ENCODE peak calls at places on chromosomes 4 and X, in four cellular contexts. O, E, K and U are unnamed samples.

GRCh38 chr4:24470681-24471622 is 113.4 kb downstream of the DHX15 start:
- DNase-seq in O (peak), E (peak), K (peak), U (peak)

GRCh38 chrX:71315917-71316316 is 14.4 kb downstream of the ITGB1BP2 start:
- DNase-seq in O (no peak), E (no peak), K (no peak), U (no peak)

GRCh38 chrX:66200855-66201795 is 37.1 kb downstream of the HEPH start:
- DNase-seq in O (no peak), E (no peak), K (no peak), U (peak)

GRCh38 chr4:76546282-76547166 is 111.5 kb downstream of the SHROOM3 start:
- DNase-seq in O (no peak), E (no peak), K (no peak), U (peak)

GRCh38 chr4:169644802-169645201 is 24.4 kb downstream of the CLCN3 start:
- DNase-seq in O (no peak), E (no peak), K (no peak), U (no peak)

GRCh38 chr4:40829586-40829985 is 79.8 kb downstream of the NSUN7 start:
- DNase-seq in O (no peak), E (no peak), K (no peak), U (no peak)

GRCh38 chr4:185566972-185567749 is 31.9 kb upstream of the PDLIM3 start:
- DNase-seq in O (no peak), E (no peak), K (no peak), U (peak)

GRCh38 chr4:1293531-1293941 is 3.8 kb downstream of the MAEA start:
- DNase-seq in O (no peak), E (no peak), K (no peak), U (no peak)

GRCh38 chr4:150080875-150081274 is 2.6 kb downstream of the DCLK2 start:
- DNase-seq in O (no peak), E (no peak), K (no peak), U (peak)

DNA sequence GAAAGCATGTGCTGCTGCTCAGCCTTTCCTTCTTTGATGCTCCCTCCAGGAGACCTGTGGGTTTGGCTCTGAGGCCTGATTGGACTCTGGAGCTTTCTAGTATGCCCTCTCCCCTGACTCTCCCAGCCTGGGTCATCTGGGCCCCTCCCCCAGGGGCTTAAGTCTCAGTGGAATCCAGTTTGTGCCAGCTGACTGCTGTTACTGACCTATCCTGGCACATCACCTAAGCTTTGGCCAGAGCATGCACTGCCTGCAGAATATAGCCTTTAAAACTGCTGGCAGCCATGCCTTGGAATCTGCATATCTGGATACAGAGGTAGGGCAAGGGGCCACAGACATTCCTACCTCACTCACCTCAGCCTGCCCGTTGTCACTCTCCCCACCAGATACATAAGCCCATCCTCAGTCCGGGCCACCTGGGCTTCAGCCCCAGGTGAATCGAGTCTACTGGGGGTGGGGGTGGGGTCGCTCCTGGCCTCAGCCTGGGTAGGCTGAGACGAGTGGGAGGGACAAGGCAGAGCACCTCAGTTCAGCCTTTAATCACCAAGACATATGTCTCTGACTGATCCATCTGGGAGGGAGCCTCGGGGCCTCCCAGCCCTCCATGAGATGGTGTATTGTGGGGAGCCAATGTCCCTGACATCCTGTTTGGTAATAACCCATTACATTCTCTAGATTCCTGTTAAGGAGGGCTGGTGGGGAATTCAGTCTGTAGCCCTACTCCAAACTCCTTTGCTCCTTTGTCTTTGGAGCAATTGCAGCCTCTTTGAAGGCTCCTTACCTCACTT is 61.2 kb downstream of the STARD8 start:
- DNase-seq in O (no peak), E (no peak), K (peak), U (no peak)
- H2BK12ac ChIP-seq in O (no peak), E (peak), K (no peak), U (no peak)

GRCh38 chr4:138088449-138089208 is 153.5 kb downstream of the SLC7A11 start:
- DNase-seq in O (no peak), E (no peak), K (no peak), U (no peak)

GRCh38 chr4:138092060-138092459 is 150.1 kb downstream of the SLC7A11 start:
- DNase-seq in O (no peak), E (no peak), K (no peak), U (no peak)

GRCh38 chr4:138095378-138095777 is 146.8 kb downstream of the SLC7A11 start:
- DNase-seq in O (no peak), E (no peak), K (no peak), U (no peak)

GRCh38 chr4:138087181-138087714 is 154.9 kb downstream of the SLC7A11 start:
- DNase-seq in O (no peak), E (no peak), K (no peak), U (no peak)

DNA sequence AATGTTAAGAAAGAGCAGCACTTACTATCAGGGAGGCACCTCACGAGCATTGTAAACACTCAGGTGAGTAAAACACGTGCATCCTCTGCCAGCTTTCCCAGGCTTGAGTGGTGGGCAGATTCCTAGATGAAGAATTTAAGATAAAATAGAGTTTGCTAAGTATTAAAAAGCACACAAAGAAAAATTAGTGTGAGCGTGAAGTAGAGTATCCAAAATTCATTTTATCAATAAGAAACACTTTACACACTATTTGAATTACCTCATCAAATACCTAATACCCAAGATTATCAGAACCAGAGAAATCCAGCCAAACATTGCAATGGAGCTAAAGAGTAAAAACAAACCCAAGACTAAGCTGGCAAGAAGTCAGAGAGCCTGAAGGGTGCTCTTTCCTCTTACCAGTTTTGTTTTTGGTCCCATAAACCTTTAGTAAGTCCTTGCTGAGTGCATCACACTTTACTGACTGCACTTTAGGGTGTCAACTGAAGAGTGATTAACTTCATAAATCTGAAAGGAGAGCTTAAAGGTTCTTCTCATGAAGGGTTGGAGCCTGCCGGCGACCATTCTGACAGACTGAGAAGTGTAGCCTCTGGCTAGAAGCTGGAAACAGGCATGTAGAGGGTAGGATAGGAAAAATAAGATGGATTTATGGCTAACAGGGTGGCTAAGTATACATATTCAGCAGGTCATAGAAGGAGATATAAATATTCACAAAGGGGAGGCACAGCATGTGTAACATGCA is 151.1 kb downstream of the SLC7A11 start:
- DNase-seq in O (no peak), E (no peak), K (no peak), U (no peak)
- H2BK15ac ChIP-seq in O (no peak), E (no peak), K (no peak), U (no peak)

GRCh38 chr4:138085956-138086355 is 156.2 kb downstream of the SLC7A11 start:
- DNase-seq in O (no peak), E (no peak), K (no peak), U (no peak)

GRCh38 chr4:138086471-138086870 is 155.7 kb downstream of the SLC7A11 start:
- DNase-seq in O (no peak), E (no peak), K (no peak), U (no peak)

GRCh38 chr4:138090145-138090917 is 151.8 kb downstream of the SLC7A11 start:
- DNase-seq in O (peak), E (peak), K (peak), U (peak)
- H2AK5ac ChIP-seq in O (no peak), E (no peak), K (no peak), U (no peak)

GRCh38 chr4:80343887-80344286 is 8.4 kb downstream of the CFAP299 start:
- DNase-seq in O (no peak), E (no peak), K (no peak), U (no peak)
- H2BK12ac ChIP-seq in O (no peak), E (no peak), K (no peak), U (no peak)

DNA sequence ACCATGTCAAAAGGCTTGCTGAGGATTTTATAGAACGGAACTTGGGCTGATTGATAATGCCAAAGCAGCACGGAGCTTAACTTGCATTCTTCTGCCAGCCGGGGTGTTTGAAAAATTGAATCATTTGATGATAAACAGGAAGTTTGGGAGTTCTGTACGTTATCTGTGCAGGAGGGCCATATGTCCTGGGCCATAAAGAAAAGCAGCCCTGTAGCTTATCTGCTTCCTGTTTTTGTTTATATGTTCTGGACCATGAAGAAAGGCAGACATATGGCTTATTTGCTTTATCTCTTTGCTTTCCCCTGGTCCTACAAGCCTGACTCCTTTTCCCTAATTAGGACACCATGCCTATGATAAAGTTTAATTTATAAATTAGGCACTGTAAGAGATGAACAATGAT is 62.4 kb downstream of the HOPX start:
- DNase-seq in O (no peak), E (no peak), K (no peak), U (peak)
- H2BK15ac ChIP-seq in O (no peak), E (no peak), K (no peak), U (no peak)

GRCh38 chr4:67700119-67700873 is 659 bp downstream of the UBA6 start:
- DNase-seq in O (no peak), E (no peak), K (no peak), U (peak)
- H2AK5ac ChIP-seq in O (no peak), E (no peak), K (no peak), U (no peak)

DNA sequence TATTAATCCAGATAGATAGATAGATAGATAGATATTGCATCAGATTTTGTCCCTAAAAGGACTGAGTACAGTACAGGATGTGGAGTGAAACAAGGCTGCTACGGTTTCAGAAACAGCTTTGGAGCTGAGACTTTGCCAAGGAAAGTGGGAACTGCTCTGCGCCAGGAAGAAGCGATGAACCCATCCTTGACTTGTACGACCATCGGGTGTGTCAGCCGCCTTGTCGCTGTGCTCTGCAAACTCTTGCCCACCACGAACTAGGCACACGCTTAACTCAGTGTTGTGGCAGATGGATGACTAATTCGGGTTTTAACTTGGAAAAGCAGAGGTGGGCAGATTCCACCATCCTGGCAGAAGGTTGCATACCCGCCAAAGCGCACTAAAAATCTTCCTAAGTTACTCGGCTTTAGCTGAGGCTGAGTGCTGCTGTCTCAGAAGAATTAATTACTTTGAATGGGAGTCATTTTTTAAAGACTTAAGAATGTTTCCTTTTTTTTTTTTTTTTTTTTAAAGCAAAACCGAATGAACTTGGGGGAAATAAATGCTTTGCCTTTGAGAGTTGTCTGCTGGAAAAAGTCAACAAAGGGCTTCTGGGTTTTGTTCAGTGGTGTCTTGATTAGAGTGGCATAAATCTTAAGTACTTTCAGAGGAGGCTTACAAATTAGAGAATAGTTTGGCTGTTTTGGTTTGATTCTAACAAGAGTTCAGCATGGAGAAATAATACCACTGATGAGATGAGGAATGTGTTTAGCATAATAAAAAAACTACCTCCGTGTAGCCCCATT is 69.5 kb downstream of the SHROOM2 start:
- DNase-seq in O (no peak), E (no peak), K (no peak), U (peak)
- H2BK12ac ChIP-seq in O (no peak), E (peak), K (no peak), U (no peak)

DNA sequence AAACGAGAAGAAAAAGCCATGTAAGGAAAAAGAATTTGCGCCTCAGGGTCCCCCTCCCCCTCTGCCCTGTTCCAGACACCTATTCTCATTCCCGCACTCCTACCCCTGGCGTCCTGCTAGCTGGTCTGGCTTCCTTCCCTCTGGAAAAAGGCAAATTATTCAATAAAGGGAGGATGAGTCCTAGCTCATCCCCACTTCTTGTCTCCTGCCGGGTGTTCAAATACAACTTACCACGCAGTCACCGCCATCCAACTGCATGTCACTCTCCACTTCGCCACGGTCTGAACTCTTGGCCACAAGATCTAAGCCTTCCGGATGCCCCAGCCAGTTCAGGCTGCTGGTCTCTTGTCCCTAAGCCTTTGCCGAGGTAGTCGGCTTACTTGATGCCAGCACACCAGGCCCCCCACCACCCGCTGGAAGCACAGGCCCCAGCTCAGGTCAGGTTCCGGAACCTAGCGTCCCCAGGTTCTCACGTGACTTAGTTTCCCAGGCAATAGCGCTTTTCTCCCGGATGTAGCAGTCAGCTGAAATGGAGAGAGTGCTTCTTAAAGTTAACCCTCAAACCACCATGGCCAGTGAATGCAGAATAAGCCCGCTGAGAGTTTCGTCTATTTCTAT is 209.6 kb upstream of the SPIN4 start:
- DNase-seq in O (peak), E (peak), K (peak), U (peak)
- H2BK15ac ChIP-seq in O (no peak), E (no peak), K (no peak), U (peak)